ENCODE peak calls at places on chromosomes 5 and 9, in nine cellular contexts. One of them, this sample, is unnamed.

GRCh38 chr9:14645648-14646047 is 47.6 kb downstream of the ZDHHC21 start:
- DNase-seq in NT2/D1: no peak
- DNase-seq in left lung: no peak
- DNase-seq in H54: no peak
- DNase-seq in naive thymus-derived CD8-positive, alpha-beta T cell: no peak
- DNase-seq in GM12865: no peak
- DNase-seq in PC-3: peak
- DNase-seq in SK-N-DZ: no peak
- DNase-seq in epithelial cell of esophagus: no peak
- DNase-seq in this sample: no peak

GRCh38 chr5:133356386-133357331 is 255.7 kb downstream of the FSTL4 start:
- DNase-seq in H54: no peak
- DNase-seq in left lung: no peak
- DNase-seq in GM12865: no peak
- DNase-seq in epithelial cell of esophagus: no peak
- DNase-seq in PC-3: no peak
- DNase-seq in naive thymus-derived CD8-positive, alpha-beta T cell: no peak
- DNase-seq in SK-N-DZ: no peak
- DNase-seq in NT2/D1: no peak
- DNase-seq in this sample: no peak

GRCh38 chr9:124134526-124134925 is 123.0 kb downstream of the LHX2 start:
- DNase-seq in H54: no peak
- DNase-seq in naive thymus-derived CD8-positive, alpha-beta T cell: no peak
- DNase-seq in PC-3: no peak
- DNase-seq in left lung: no peak
- DNase-seq in SK-N-DZ: no peak
- DNase-seq in NT2/D1: no peak
- DNase-seq in epithelial cell of esophagus: no peak
- DNase-seq in GM12865: no peak
- DNase-seq in this sample: no peak

GRCh38 chr9:93094294-93095204 is 1.5 kb upstream of the CARD19 start:
- DNase-seq in naive thymus-derived CD8-positive, alpha-beta T cell: peak
- DNase-seq in H54: no peak
- DNase-seq in SK-N-DZ: peak
- DNase-seq in GM12865: peak
- DNase-seq in PC-3: no peak
- DNase-seq in NT2/D1: no peak
- DNase-seq in left lung: peak
- DNase-seq in epithelial cell of esophagus: no peak
- DNase-seq in this sample: peak

GRCh38 chr5:85375525-85375924 is 990.8 kb upstream of the EDIL3 start:
- DNase-seq in H54: no peak
- DNase-seq in SK-N-DZ: no peak
- DNase-seq in GM12865: peak
- DNase-seq in NT2/D1: no peak
- DNase-seq in PC-3: no peak
- DNase-seq in naive thymus-derived CD8-positive, alpha-beta T cell: no peak
- DNase-seq in left lung: no peak
- DNase-seq in epithelial cell of esophagus: no peak
- DNase-seq in this sample: no peak

GRCh38 chr5:125894383-125894782 is 528.8 kb upstream of the GRAMD2B start:
- DNase-seq in GM12865: peak
- DNase-seq in left lung: no peak
- DNase-seq in epithelial cell of esophagus: peak
- DNase-seq in SK-N-DZ: no peak
- DNase-seq in H54: no peak
- DNase-seq in PC-3: no peak
- DNase-seq in NT2/D1: no peak
- DNase-seq in naive thymus-derived CD8-positive, alpha-beta T cell: no peak
- DNase-seq in this sample: no peak

GRCh38 chr9:114330636-114331035 is 967 bp downstream of the ORM2 start:
- DNase-seq in NT2/D1: no peak
- DNase-seq in epithelial cell of esophagus: no peak
- DNase-seq in H54: no peak
- DNase-seq in left lung: no peak
- DNase-seq in GM12865: no peak
- DNase-seq in PC-3: no peak
- DNase-seq in naive thymus-derived CD8-positive, alpha-beta T cell: no peak
- DNase-seq in SK-N-DZ: no peak
- DNase-seq in this sample: no peak

GRCh38 chr5:39072915-39073758 is 1.1 kb downstream of the RICTOR start:
- DNase-seq in PC-3: peak
- DNase-seq in naive thymus-derived CD8-positive, alpha-beta T cell: peak
- DNase-seq in NT2/D1: no peak
- DNase-seq in left lung: peak
- DNase-seq in epithelial cell of esophagus: peak
- DNase-seq in SK-N-DZ: peak
- DNase-seq in H54: no peak
- DNase-seq in GM12865: peak
- DNase-seq in this sample: peak

GRCh38 chr5:6717687-6718086 is 4.5 kb downstream of the TENT4A start:
- DNase-seq in PC-3: no peak
- DNase-seq in left lung: no peak
- DNase-seq in SK-N-DZ: no peak
- DNase-seq in epithelial cell of esophagus: no peak
- DNase-seq in GM12865: no peak
- DNase-seq in naive thymus-derived CD8-positive, alpha-beta T cell: no peak
- DNase-seq in H54: no peak
- DNase-seq in NT2/D1: no peak
- DNase-seq in this sample: no peak

GRCh38 chr5:143119881-143120341 is 283.6 kb downstream of the NR3C1 start:
- DNase-seq in epithelial cell of esophagus: no peak
- DNase-seq in left lung: no peak
- DNase-seq in NT2/D1: no peak
- DNase-seq in PC-3: no peak
- DNase-seq in naive thymus-derived CD8-positive, alpha-beta T cell: no peak
- DNase-seq in GM12865: no peak
- DNase-seq in H54: no peak
- DNase-seq in SK-N-DZ: no peak
- DNase-seq in this sample: no peak

GRCh38 chr9:83978992-83979811 is 813 bp downstream of the HNRNPK start:
- DNase-seq in PC-3: peak
- DNase-seq in left lung: peak
- DNase-seq in GM12865: peak
- DNase-seq in naive thymus-derived CD8-positive, alpha-beta T cell: peak
- DNase-seq in NT2/D1: peak
- DNase-seq in SK-N-DZ: peak
- DNase-seq in H54: peak
- DNase-seq in epithelial cell of esophagus: peak
- DNase-seq in this sample: peak

GRCh38 chr9:21668504-21668903 is 133.9 kb upstream of the MTAP start:
- DNase-seq in SK-N-DZ: no peak
- DNase-seq in GM12865: no peak
- DNase-seq in NT2/D1: no peak
- DNase-seq in epithelial cell of esophagus: no peak
- DNase-seq in naive thymus-derived CD8-positive, alpha-beta T cell: no peak
- DNase-seq in left lung: no peak
- DNase-seq in H54: no peak
- DNase-seq in PC-3: no peak
- DNase-seq in this sample: no peak

GRCh38 chr5:174046558-174046957 is 1.1 kb downstream of the NSG2 start:
- DNase-seq in left lung: no peak
- DNase-seq in GM12865: no peak
- DNase-seq in epithelial cell of esophagus: no peak
- DNase-seq in NT2/D1: no peak
- DNase-seq in H54: no peak
- DNase-seq in SK-N-DZ: peak
- DNase-seq in PC-3: no peak
- DNase-seq in naive thymus-derived CD8-positive, alpha-beta T cell: no peak
- DNase-seq in this sample: no peak

GRCh38 chr9:104923740-104924139 is 4.2 kb downstream of the ABCA1 start:
- DNase-seq in NT2/D1: no peak
- DNase-seq in H54: no peak
- DNase-seq in PC-3: no peak
- DNase-seq in naive thymus-derived CD8-positive, alpha-beta T cell: no peak
- DNase-seq in GM12865: peak
- DNase-seq in SK-N-DZ: no peak
- DNase-seq in left lung: no peak
- DNase-seq in epithelial cell of esophagus: no peak
- DNase-seq in this sample: no peak

GRCh38 chr5:71757590-71758543 is 38.8 kb downstream of the CARTPT start:
- DNase-seq in naive thymus-derived CD8-positive, alpha-beta T cell: peak
- DNase-seq in NT2/D1: peak
- DNase-seq in SK-N-DZ: peak
- DNase-seq in left lung: peak
- DNase-seq in H54: peak
- DNase-seq in epithelial cell of esophagus: peak
- DNase-seq in PC-3: peak
- DNase-seq in GM12865: peak
- DNase-seq in this sample: no peak

GRCh38 chr5:43631182-43631910 is 28.4 kb downstream of the NNT start:
- DNase-seq in SK-N-DZ: peak
- DNase-seq in H54: peak
- DNase-seq in PC-3: peak
- DNase-seq in epithelial cell of esophagus: peak
- DNase-seq in GM12865: peak
- DNase-seq in NT2/D1: peak
- DNase-seq in naive thymus-derived CD8-positive, alpha-beta T cell: peak
- DNase-seq in left lung: no peak
- DNase-seq in this sample: no peak

GRCh38 chr5:159849437-159850191 is 66.7 kb upstream of the ADRA1B start:
- DNase-seq in PC-3: peak
- DNase-seq in GM12865: no peak
- DNase-seq in SK-N-DZ: no peak
- DNase-seq in NT2/D1: no peak
- DNase-seq in naive thymus-derived CD8-positive, alpha-beta T cell: no peak
- DNase-seq in H54: peak
- DNase-seq in left lung: no peak
- DNase-seq in epithelial cell of esophagus: peak
- DNase-seq in this sample: no peak

GRCh38 chr9:108153391-108153790 is 663.8 kb upstream of the KLF4 start:
- DNase-seq in NT2/D1: no peak
- DNase-seq in GM12865: no peak
- DNase-seq in left lung: no peak
- DNase-seq in naive thymus-derived CD8-positive, alpha-beta T cell: no peak
- DNase-seq in PC-3: no peak
- DNase-seq in H54: no peak
- DNase-seq in epithelial cell of esophagus: no peak
- DNase-seq in SK-N-DZ: no peak
- DNase-seq in this sample: no peak

This sample was measured in lower lobe of right lung.